ENCODE peak calls at places on chromosome X, in four cellular contexts. C, P, N and A are unnamed samples.
A peak's percentile ranks its signal among the peaks of the same experiment; 100 is the strongest.

GRCh38 chrX:19990225-19990518 is 689 bp downstream of the BCLAF3 start:
- DNase-seq in P (no peak), C (no peak), N (no peak), A (no peak)

GRCh38 chrX:48883729-48884128 is 13.8 kb downstream of the TIMM17B start:
- DNase-seq in C (no peak), N (no peak), P (no peak), A (no peak)

GRCh38 chrX:8971116-8971515 is 62.8 kb downstream of the FAM9B start:
- DNase-seq in N (no peak), P (no peak), C (no peak), A (no peak)

GRCh38 chrX:23817979-23818336 is 35.0 kb downstream of the SAT1 start:
- DNase-seq in P (no peak), C (no peak), N (no peak), A (no peak)

GRCh38 chrX:137431693-137432488 is 134.0 kb upstream of the ZIC3 start:
- DNase-seq in C (no peak), N (no peak), P (no peak), A (no peak)

GRCh38 chrX:13863326-13863725 is 46.4 kb upstream of the GPM6B start:
- DNase-seq in C (no peak), P (no peak), N (no peak), A (no peak)

GRCh38 chrX:132180929-132181328 is 38.3 kb downstream of the RAP2C start:
- DNase-seq in N (no peak), P (no peak), C (no peak), A (no peak)

GRCh38 chrX:33205321-33205720 is 6.0 kb downstream of the DMD start:
- DNase-seq in C (no peak), P (no peak), N (no peak), A (no peak)

GRCh38 chrX:36577006-36577405 is 431.2 kb upstream of the FAM47C start:
- DNase-seq in N (no peak), P (no peak), C (no peak), A (no peak)

GRCh38 chrX:22095306-22095705 is 63.2 kb downstream of the PHEX start:
- DNase-seq in N (peak; percentile 31), P (no peak), C (no peak), A (no peak)

GRCh38 chrX:94178145-94178790 is 504.3 kb downstream of the FAM133A start:
- DNase-seq in C (no peak), N (no peak), P (no peak), A (no peak)

GRCh38 chrX:121831601-121832000 is 784.2 kb downstream of the GLUD2 start:
- DNase-seq in C (no peak), N (no peak), P (no peak), A (no peak)

GRCh38 chrX:69457756-69458155 is 46.4 kb upstream of the NALF2 start:
- DNase-seq in P (no peak), C (no peak), N (no peak), A (no peak)